ENCODE peak calls at places on chromosomes 12 and 14, in five cellular contexts. L, B, S, Q and D are unnamed samples.

GRCh38 chr12:126369487-126370463 is 1304.5 kb downstream of the AACS start:
- DNase-seq in B (no peak), L (no peak), Q (no peak), S (no peak), D (no peak)

GRCh38 chr14:79278798-79279644 is 932.3 kb downstream of the DIO2 start:
- DNase-seq in B (peak; percentile 27), L (peak; percentile 82), Q (peak; percentile 88), S (no peak), D (no peak)

GRCh38 chr14:67815573-67816235 is 686 bp downstream of the ZFYVE26 start:
- DNase-seq in S (no peak), B (no peak), Q (no peak), L (no peak), D (no peak)

GRCh38 chr14:67623114-67623513 is 3.4 kb downstream of the ARG2 start:
- DNase-seq in B (peak; percentile 70), Q (no peak), L (no peak), S (no peak), D (no peak)

GRCh38 chr12:99029502-99030271 is 384.6 kb downstream of the APAF1 start:
- DNase-seq in B (no peak), S (no peak), Q (no peak), L (no peak), D (no peak)

GRCh38 chr12:48869191-48869590 is 3.5 kb upstream of the RND1 start:
- DNase-seq in S (no peak), L (no peak), B (no peak), Q (no peak), D (no peak)

GRCh38 chr12:69929125-69929524 is 104.1 kb downstream of the MYRFL start:
- DNase-seq in Q (no peak), L (no peak), S (no peak), B (no peak), D (peak; percentile 61)

GRCh38 chr12:103800252-103800771 is 40.7 kb downstream of the NT5DC3 start:
- DNase-seq in L (peak; percentile 24), B (peak; percentile 47), Q (no peak), S (peak; percentile 32), D (no peak)

GRCh38 chr12:49028666-49029275 is 10.2 kb upstream of the PRKAG1 start:
- DNase-seq in Q (no peak), L (peak; percentile 20), S (no peak), B (no peak), D (no peak)

GRCh38 chr12:120488057-120488660 is 7.8 kb upstream of the DYNLL1 start:
- DNase-seq in S (peak; percentile 37), L (no peak), B (no peak), Q (no peak), D (no peak)

GRCh38 chr14:49692191-49692757 is 646 bp upstream of the KLHDC1 start:
- DNase-seq in L (no peak), S (no peak), B (no peak), Q (no peak), D (no peak)

GRCh38 chr14:59308706-59309105 is 120.2 kb downstream of the DAAM1 start:
- DNase-seq in L (no peak), S (no peak), Q (no peak), B (no peak), D (no peak)

GRCh38 chr12:11840350-11840749 is 190.9 kb downstream of the ETV6 start:
- DNase-seq in S (no peak), Q (no peak), B (no peak), L (no peak), D (no peak)

GRCh38 chr14:63893701-63894458 is 41.1 kb downstream of the SYNE2 start:
- DNase-seq in Q (no peak), S (no peak), L (no peak), B (no peak), D (no peak)

GRCh38 chr14:49767473-49768300 is at the start of gene KLHDC2:
- DNase-seq in L (peak; percentile 92), B (peak; percentile 73), Q (peak; percentile 86), S (peak; percentile 72), D (peak; percentile 59)

GRCh38 chr14:24605435-24606190 is 3.9 kb downstream of the GZMH start:
- DNase-seq in B (peak; percentile 54), S (peak; percentile 38), Q (peak; percentile 81), L (peak; percentile 48), D (peak; percentile 10)

GRCh38 chr12:102479099-102479887 is 1.1 kb downstream of the IGF1 start:
- DNase-seq in L (no peak), S (no peak), B (no peak), Q (no peak), D (no peak)

GRCh38 chr12:124847675-124848074 is 16.0 kb downstream of the SCARB1 start:
- DNase-seq in L (no peak), Q (no peak), B (peak; percentile 63), S (no peak), D (no peak)

GRCh38 chr12:46404225-46404631 is 31.7 kb upstream of the SLC38A2 start:
- DNase-seq in B (no peak), L (no peak), Q (no peak), S (no peak), D (no peak)

GRCh38 chr14:103021817-103022668 is 35.3 kb downstream of the CDC42BPB start:
- DNase-seq in Q (no peak), L (no peak), S (no peak), B (no peak), D (no peak)

GRCh38 chr14:55074662-55075061 is 23.2 kb downstream of the MAPK1IP1L start:
- DNase-seq in B (no peak), S (no peak), Q (peak; percentile 43), L (no peak), D (no peak)

GRCh38 chr14:103097244-103097993 is 2.9 kb downstream of the EXOC3L4 start:
- DNase-seq in L (no peak), Q (no peak), S (no peak), B (no peak), D (no peak)

GRCh38 chr14:95784137-95784536 is 70.2 kb upstream of the TCL1A start:
- DNase-seq in L (no peak), Q (no peak), B (peak; percentile 16), S (no peak), D (no peak)

GRCh38 chr14:94334837-94335236 is 11.7 kb upstream of the SERPINA6 start:
- DNase-seq in L (no peak), S (no peak), B (no peak), Q (no peak), D (no peak)

GRCh38 chr14:74669846-74670245 is 43.0 kb downstream of the AREL1 start:
- DNase-seq in L (no peak), Q (no peak), B (no peak), S (no peak), D (no peak)

GRCh38 chr14:104603623-104604401 is 760 bp downstream of the TMEM179 start:
- DNase-seq in Q (no peak), B (no peak), S (no peak), L (peak; percentile 79), D (no peak)
- TF ChIP-seq SIN3A in Q (no peak), B (no peak), S (no peak), L (no peak), D (no peak)

DNA sequence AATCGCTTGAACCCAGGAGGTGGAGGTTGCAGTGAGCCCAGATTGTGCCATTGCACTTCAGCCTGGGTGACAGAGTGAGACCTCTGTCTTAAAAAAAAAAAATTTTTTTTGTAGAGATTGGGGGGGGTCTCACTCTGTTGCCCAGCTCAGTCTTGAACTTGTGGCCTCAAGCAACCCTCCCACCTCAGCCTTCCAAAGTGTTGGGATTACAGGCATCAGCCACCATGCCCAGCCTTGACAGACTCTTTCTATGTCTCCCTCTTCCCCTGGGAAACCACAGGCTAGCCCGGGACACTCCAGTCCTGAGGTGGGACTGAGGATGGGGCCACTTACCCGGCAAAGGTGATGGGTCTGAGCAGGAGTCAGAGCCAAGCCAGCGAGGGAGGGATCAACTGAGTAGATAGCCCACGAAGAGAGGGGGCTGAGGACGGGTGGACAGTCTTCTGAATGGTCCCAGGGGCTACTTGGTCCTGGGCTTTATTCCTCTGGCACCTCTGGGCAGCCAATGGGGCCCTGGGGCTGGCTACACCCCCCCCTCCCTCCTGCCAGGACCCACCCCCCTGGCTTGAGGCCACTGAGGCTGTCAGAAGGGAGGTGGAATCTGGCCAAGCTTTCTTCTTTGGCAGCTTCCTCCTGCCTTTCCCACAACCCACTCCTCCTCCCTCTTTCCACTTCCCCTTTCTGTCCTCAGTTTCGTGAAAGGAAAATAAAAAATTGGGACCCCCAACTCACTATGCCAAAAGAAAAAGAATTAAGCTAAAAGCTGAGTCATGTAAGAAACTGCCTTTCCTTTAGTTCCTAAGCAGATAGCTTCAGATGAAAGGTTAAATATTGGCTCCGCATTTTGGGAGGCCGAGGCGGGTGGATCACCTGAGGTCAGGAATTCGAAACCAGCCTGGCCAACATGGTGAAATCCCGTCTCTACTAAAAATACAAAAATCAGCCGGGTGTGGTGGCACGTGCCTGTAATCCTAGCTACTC is at the start of gene SDS:
- DNase-seq in Q (no peak), B (no peak), S (peak; percentile 56), L (peak; percentile 63), D (no peak)
- TF ChIP-seq JUND in Q (no peak), B (no peak), S (no peak), L (no peak), D (no peak)

GRCh38 chr12:15555466-15555865 is 233.2 kb downstream of the PTPRO start:
- DNase-seq in L (no peak), Q (no peak), B (no peak), S (no peak), D (no peak)

GRCh38 chr12:15563683-15564082 is 225.5 kb downstream of the EPS8 start:
- DNase-seq in S (no peak), Q (no peak), B (no peak), L (no peak), D (no peak)

GRCh38 chr12:15562263-15562662 is 226.9 kb downstream of the EPS8 start:
- DNase-seq in L (no peak), S (no peak), B (no peak), Q (no peak), D (no peak)

GRCh38 chr12:15556411-15556810 is 232.8 kb downstream of the EPS8 start:
- DNase-seq in B (no peak), S (no peak), L (no peak), Q (no peak), D (no peak)

DNA sequence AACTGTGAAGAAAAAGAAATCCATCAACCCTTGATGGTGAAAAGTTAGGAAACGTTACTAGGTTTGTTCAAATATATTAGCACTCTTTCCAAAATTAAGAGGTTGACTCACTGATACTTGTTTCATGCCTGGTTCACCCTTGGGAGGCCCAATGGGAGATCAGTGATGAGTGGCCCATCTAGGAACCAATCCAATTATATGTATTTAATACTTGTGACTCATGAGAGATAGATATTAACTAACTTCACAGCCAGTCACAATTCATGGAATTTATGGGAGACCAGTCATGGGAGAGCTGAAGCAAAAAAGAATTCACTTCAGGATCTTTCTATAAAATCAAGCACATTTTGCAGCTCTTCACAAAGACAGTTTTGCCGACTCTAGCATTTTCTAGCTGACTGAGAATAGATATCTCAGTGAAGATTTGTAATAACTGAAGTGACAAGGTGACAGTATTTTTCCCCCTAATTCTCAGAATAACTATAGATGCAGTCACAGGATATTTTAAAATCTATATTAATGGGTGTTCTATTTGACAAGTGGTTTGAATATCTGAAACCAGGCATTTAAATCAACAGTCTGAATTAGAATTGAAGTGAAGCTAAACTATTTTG is 230.2 kb downstream of the EPS8 start:
- DNase-seq in S (no peak), L (no peak), Q (no peak), B (no peak), D (no peak)
- TF ChIP-seq SIN3A in S (no peak), L (no peak), Q (no peak), B (no peak), D (no peak)

DNA sequence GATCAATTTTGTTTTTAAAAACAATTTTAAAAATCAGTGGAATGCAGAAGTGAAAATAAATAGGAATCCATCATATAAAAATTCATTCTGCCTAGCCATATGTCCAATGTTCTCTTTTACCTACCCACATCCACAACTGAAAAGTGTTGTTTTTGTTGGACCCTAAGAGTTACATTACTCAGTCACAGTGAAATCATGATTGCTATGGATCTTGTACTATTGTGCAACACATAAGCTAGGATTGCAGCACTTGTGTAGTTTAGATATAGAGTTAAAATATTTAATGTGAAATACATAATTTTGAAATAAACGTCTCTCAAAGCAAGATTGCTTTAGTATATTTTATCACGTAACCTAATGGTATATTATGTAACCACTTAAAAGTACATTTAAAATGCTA is 213.3 kb upstream of the CLEC14A start:
- DNase-seq in B (no peak), S (no peak), L (no peak), Q (no peak), D (no peak)
- TF ChIP-seq JUND in B (no peak), S (no peak), L (no peak), Q (no peak), D (no peak)